ENCODE peak calls at places on chromosome 15, in six cellular contexts. W is astrocyte, D is mammary epithelial cell, X is mesenchymal stem cell, L is H1, Z is OCI-LY7. T is an unnamed sample.

GRCh38 chr15:29046946-29047345 is 161.2 kb downstream of the APBA2 start:
- DNase-seq in W (no peak), D (no peak), X (no peak), L (no peak), Z (no peak), T (no peak)

GRCh38 chr15:94205366-94205765 is 26.0 kb upstream of the MCTP2 start:
- DNase-seq in W (peak), D (no peak), X (peak), L (no peak), Z (no peak), T (no peak)

GRCh38 chr15:64426845-64427465 is 33.4 kb upstream of the ZNF609 start:
- DNase-seq in W (peak), D (no peak), X (peak), L (no peak), Z (peak), T (peak)

GRCh38 chr15:43105778-43106485 is at the start of gene UBR1:
- DNase-seq in W (peak), D (peak), X (peak), L (peak), Z (peak), T (peak)

GRCh38 chr15:83784975-83785374 is 131.1 kb downstream of the ADAMTSL3 start:
- DNase-seq in W (peak), D (peak), X (no peak), L (no peak), Z (no peak), T (no peak)

GRCh38 chr15:66927326-66928077 is 137.9 kb upstream of the SMAD3 start:
- DNase-seq in W (no peak), D (no peak), X (peak), L (no peak), Z (no peak), T (peak)

GRCh38 chr15:29859981-29860745 is 37.9 kb upstream of the TJP1 start:
- DNase-seq in W (peak), D (peak), X (peak), L (no peak), Z (no peak), T (peak)

GRCh38 chr15:64447536-64448315 is 12.7 kb upstream of the ZNF609 start:
- DNase-seq in W (no peak), D (no peak), X (no peak), L (no peak), Z (peak), T (no peak)

GRCh38 chr15:48628832-48629231 is 16.7 kb downstream of the FBN1 start:
- DNase-seq in W (peak), D (no peak), X (no peak), L (no peak), Z (no peak), T (peak)

GRCh38 chr15:71545223-71545760 is 265.1 kb upstream of the NR2E3 start:
- DNase-seq in W (peak), D (no peak), X (no peak), L (no peak), Z (no peak), T (no peak)

DNA sequence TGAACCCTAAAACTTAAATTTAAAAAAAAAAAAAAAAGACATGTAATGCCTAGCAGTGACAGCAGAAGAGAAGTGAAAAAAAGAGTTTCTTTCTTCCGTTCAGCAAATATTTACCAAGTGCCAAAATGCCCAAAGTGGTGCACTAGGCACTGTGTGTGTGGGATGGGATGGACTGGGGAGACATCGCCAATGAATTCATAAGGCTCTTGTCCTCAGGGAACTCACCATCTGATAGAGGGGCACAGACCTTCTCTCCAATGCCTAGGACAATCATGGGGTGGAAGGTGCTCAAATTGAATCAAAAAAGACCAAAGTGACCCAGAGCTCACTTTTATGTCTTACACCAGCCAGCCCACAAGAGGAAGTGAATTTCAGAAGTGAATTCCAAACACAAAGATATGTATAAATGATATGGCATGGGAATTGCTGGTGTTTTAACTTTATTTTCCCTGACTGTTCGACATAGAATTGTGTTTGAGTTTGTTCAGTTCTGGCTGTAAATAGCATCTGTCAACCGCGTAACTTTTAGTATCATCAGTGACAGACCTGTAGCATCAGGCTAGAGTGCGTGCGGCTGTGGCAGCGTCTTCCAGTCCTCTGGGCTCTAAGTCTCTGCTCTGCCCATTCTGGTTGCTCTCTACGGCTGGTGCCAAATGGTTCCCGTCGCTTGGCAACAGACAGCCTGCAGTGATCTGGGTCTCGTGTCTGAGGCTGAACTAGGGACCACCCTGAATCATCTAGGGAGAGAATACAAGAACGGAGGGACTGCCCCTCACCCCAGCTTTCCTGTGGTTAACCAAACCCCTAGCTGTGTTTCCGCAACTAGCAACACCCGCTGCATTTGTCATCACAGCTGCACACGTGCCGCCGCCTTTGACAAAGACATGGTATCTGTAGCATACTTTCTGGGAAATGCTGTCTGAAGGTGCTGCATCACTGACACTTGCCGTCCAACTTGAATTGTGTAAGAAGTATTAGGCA is 154.0 kb upstream of the THBS1 start:
- DNase-seq in W (peak), D (peak), X (peak), L (no peak), Z (no peak), T (peak)
- H3K4me2 ChIP-seq in W (peak), D (no peak), X (no peak), L (no peak), Z (no peak), T (peak)

DNA sequence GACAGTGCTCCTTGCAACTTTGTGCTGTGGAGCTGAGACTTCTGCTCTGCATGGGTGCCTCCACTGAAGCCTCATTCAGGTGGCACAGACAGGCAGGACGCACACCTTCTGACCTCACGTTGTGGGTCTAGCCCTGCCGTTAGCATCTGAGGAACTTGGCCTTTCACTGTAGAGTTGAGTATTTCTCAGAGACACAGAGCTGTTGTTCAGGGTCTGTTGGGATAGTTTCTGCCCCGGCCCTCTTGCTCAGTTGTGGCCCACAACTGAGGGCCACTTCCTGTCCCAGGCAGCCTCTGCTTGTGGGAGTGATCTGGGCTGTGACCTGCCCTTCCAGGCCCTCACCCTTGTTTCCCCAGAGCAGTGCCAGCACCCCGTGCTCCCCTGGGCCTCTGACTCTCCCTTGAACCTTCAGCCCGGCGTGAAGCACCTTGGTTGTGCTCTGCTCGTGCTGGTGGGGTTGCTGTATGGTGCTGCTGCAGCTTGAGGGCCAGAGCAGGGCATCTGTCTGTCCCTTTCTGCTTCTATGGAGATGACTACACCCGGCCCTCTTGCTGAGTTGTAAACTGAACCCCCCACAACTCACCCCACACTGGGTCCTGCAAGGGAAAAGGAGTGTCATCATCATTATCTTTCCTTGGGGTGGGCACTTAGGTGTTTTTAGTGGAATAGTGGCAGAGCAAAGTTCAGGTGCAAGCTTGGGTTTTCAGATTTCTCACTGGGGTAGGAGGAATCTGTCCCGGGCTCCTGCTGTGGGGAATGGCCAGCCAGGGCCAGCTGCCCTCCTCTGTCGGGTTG is 11.7 kb downstream of the BAHD1 start:
- DNase-seq in W (no peak), D (no peak), X (no peak), L (no peak), Z (peak), T (no peak)
- H3K4me2 ChIP-seq in W (no peak), D (no peak), X (no peak), L (peak), Z (peak), T (no peak)

GRCh38 chr15:52287114-52287513 is 8.5 kb downstream of the MYO5C start:
- DNase-seq in W (no peak), D (no peak), X (no peak), L (peak), Z (no peak), T (no peak)

GRCh38 chr15:52288986-52289385 is 6.6 kb downstream of the MYO5C start:
- DNase-seq in W (no peak), D (no peak), X (no peak), L (no peak), Z (no peak), T (no peak)

GRCh38 chr15:52289629-52290081 is 5.9 kb downstream of the MYO5C start:
- DNase-seq in W (no peak), D (no peak), X (no peak), L (peak), Z (no peak), T (no peak)

GRCh38 chr15:52290329-52290728 is 5.3 kb downstream of the MYO5C start:
- DNase-seq in W (no peak), D (no peak), X (no peak), L (no peak), Z (peak), T (no peak)

GRCh38 chr15:52288051-52288942 is 7.3 kb downstream of the MYO5C start:
- DNase-seq in W (peak), D (peak), X (peak), L (peak), Z (no peak), T (no peak)
- H3K4me2 ChIP-seq in W (no peak), D (no peak), X (no peak), L (no peak), Z (no peak), T (no peak)

GRCh38 chr15:75195766-75196241 is 5.9 kb upstream of the C15orf39 start:
- DNase-seq in W (no peak), D (no peak), X (no peak), L (no peak), Z (no peak), T (no peak)
- H3K4me2 ChIP-seq in W (no peak), D (no peak), X (no peak), L (peak), Z (no peak), T (no peak)